ENCODE peak calls at places on chromosome 7, in ten cellular contexts. Q, P, F, U, J, S, T, B, O and A are unnamed samples.

GRCh38 chr7:155948423-155948822 is 136.2 kb upstream of the SHH start:
- DNase-seq in Q (no peak), P (no peak), F (no peak), U (no peak), J (no peak), S (no peak), T (no peak), B (no peak), O (no peak), A (no peak)

GRCh38 chr7:69800495-69800894 is 202.2 kb downstream of the AUTS2 start:
- DNase-seq in Q (no peak), P (no peak), F (no peak), U (no peak), J (no peak), S (no peak), T (no peak), B (no peak), O (peak; percentile 44), A (peak; percentile 25)

GRCh38 chr7:1678070-1678543 is 8.0 kb downstream of the ELFN1 start:
- DNase-seq in Q (no peak), P (no peak), F (no peak), U (no peak), J (peak; percentile 12), S (no peak), T (no peak), B (no peak), O (no peak), A (peak; percentile 5)

GRCh38 chr7:3916146-3916545 is 615.1 kb downstream of the SDK1 start:
- DNase-seq in Q (no peak), P (no peak), F (no peak), U (no peak), J (no peak), S (no peak), T (no peak), B (no peak), O (no peak), A (no peak)

GRCh38 chr7:30912021-30912420 is 368 bp downstream of the AQP1 start:
- DNase-seq in Q (no peak), P (no peak), F (no peak), U (no peak), J (no peak), S (no peak), T (no peak), B (no peak), O (no peak), A (no peak)

GRCh38 chr7:132275384-132275783 is 300.9 kb downstream of the PLXNA4 start:
- DNase-seq in Q (no peak), P (no peak), F (no peak), U (no peak), J (no peak), S (no peak), T (no peak), B (no peak), O (no peak), A (no peak)

GRCh38 chr7:101942603-101943210 is 125.3 kb downstream of the CUX1 start:
- DNase-seq in Q (no peak), P (no peak), F (no peak), U (no peak), J (no peak), S (no peak), T (no peak), B (no peak), O (no peak), A (no peak)

GRCh38 chr7:75756340-75757297 is 15.4 kb downstream of the CCL26 start:
- DNase-seq in Q (no peak), P (no peak), F (no peak), U (no peak), J (no peak), S (no peak), T (no peak), B (no peak), O (no peak), A (peak; percentile 68)

GRCh38 chr7:55070271-55070743 is 51.5 kb downstream of the EGFR start:
- DNase-seq in Q (no peak), P (no peak), F (no peak), U (no peak), J (no peak), S (no peak), T (no peak), B (no peak), O (no peak), A (no peak)

GRCh38 chr7:38006559-38006958 is 86.1 kb downstream of the EPDR1 start:
- DNase-seq in Q (no peak), P (no peak), F (no peak), U (no peak), J (no peak), S (no peak), T (no peak), B (no peak), O (no peak), A (no peak)